ENCODE peak calls at places on chromosomes 3 and 15, in seven cellular contexts. I is uterus; T is CD8-positive, alpha-beta memory T cell; P is HTR-8/SVneo; C is effector memory CD4-positive, alpha-beta T cell; Z is fibroblast of gingiva; F is breast epithelium. J is an unnamed sample.

GRCh38 chr3:142348460-142348859 is 99.4 kb downstream of the XRN1 start:
- DNase-seq in I (no peak), T (no peak), P (no peak), C (no peak), Z (no peak), F (no peak), J (no peak)

GRCh38 chr15:50117628-50118027 is 1.4 kb downstream of the ATP8B4 start:
- DNase-seq in I (no peak), T (no peak), P (no peak), C (no peak), Z (no peak), F (no peak), J (no peak)

GRCh38 chr3:43144811-43145490 is 39.1 kb upstream of the POMGNT2 start:
- DNase-seq in I (no peak), T (no peak), P (no peak), C (no peak), Z (peak; percentile 83), F (no peak), J (no peak)

GRCh38 chr3:160403796-160404510 is 4.5 kb downstream of the SMC4 start:
- DNase-seq in I (no peak), T (no peak), P (no peak), C (no peak), Z (no peak), F (no peak), J (no peak)

GRCh38 chr15:94924971-94925593 is 693.7 kb downstream of the MCTP2 start:
- DNase-seq in I (peak; percentile 14), T (no peak), P (no peak), C (no peak), Z (no peak), F (no peak), J (no peak)

GRCh38 chr3:185653949-185654757 is 68.1 kb downstream of the SENP2 start:
- DNase-seq in I (no peak), T (no peak), P (no peak), C (no peak), Z (no peak), F (no peak), J (no peak)

GRCh38 chr15:27061739-27062138 is 90.8 kb downstream of the GABRG3 start:
- DNase-seq in I (no peak), T (no peak), P (no peak), C (no peak), Z (no peak), F (no peak), J (no peak)

GRCh38 chr3:72134989-72135451 is 350.1 kb upstream of the PROK2 start:
- DNase-seq in I (no peak), T (peak; percentile 25), P (no peak), C (no peak), Z (no peak), F (no peak), J (no peak)

GRCh38 chr3:38479431-38480092 is 16.6 kb upstream of the EXOG start:
- DNase-seq in I (peak; percentile 59), T (peak; percentile 39), P (peak; percentile 74), C (no peak), Z (peak; percentile 67), F (peak; percentile 37), J (peak; percentile 56)

GRCh38 chr3:72488736-72489030 is 359.6 kb downstream of the SHQ1 start:
- DNase-seq in I (no peak), T (no peak), P (no peak), C (no peak), Z (peak; percentile 64), F (no peak), J (no peak)

J was measured in gastrocnemius medialis.